ENCODE peak calls at places on chromosomes 16 and 17, in eight cellular contexts. X is NCI-H1417; Y is Kasumi-1; G is ELF-1; W is DMS153; Q is uterus; H is activated naive CD8-positive, alpha-beta T cell treated with anti-CD3 and anti-CD28 coated beads, Interleukin-2, amount 10 ng/mL, durations not matched to agents 7 days and 5 days; C is lower leg skin. F is an unnamed sample.

GRCh38 chr16:67357561-67357960 is 30.9 kb downstream of the LRRC36 start:
- DNase-seq in W (no peak), X (peak), C (no peak), H (no peak), Y (no peak), Q (no peak), G (no peak), F (no peak)

GRCh38 chr16:81237282-81237681 is 1.2 kb upstream of the BCO1 start:
- DNase-seq in W (no peak), Y (no peak), H (no peak), G (no peak), Q (peak), X (no peak), C (no peak), F (no peak)

GRCh38 chr17:38510424-38511125 is 82.3 kb downstream of the ARHGAP23 start:
- DNase-seq in H (peak), Y (no peak), W (no peak), G (peak), Q (no peak), C (no peak), X (no peak), F (no peak)

GRCh38 chr16:56914896-56915295 is 17.0 kb upstream of the HERPUD1 start:
- DNase-seq in C (no peak), G (no peak), W (no peak), H (no peak), Q (no peak), X (no peak), Y (no peak), F (no peak)

GRCh38 chr17:56635640-56636039 is 42.1 kb downstream of the NOG start:
- DNase-seq in X (no peak), Q (no peak), Y (no peak), C (peak), G (no peak), W (no peak), H (no peak), F (no peak)

GRCh38 chr16:88941933-88942909 is 34.8 kb downstream of the CBFA2T3 start:
- DNase-seq in X (peak), Y (peak), G (peak), H (peak), Q (no peak), W (no peak), C (no peak), F (peak)

GRCh38 chr16:54462151-54462651 is 175.6 kb upstream of the IRX3 start:
- DNase-seq in C (no peak), Q (no peak), X (no peak), G (no peak), H (no peak), W (no peak), Y (no peak), F (no peak)

GRCh38 chr17:29572691-29573557 is 4.4 kb downstream of the TP53I13 start:
- DNase-seq in G (peak), C (peak), X (no peak), Y (no peak), H (peak), W (no peak), Q (peak), F (peak)

GRCh38 chr16:84014570-84015327 is 27.8 kb downstream of the SLC38A8 start:
- DNase-seq in Y (no peak), C (no peak), Q (no peak), X (no peak), W (no peak), H (no peak), G (no peak), F (no peak)

GRCh38 chr16:75789237-75789636 is 62.9 kb upstream of the CPHXL start:
- DNase-seq in H (no peak), Y (peak), C (no peak), G (peak), W (peak), X (peak), Q (no peak), F (peak)

GRCh38 chr17:73140531-73140930 is 24.3 kb upstream of the SSTR2 start:
- DNase-seq in G (no peak), C (no peak), W (no peak), Q (no peak), H (no peak), X (peak), Y (no peak), F (no peak)

F was measured in NAMALWA.